ENCODE peak calls at places on chromosomes 7 and 10, in four cellular contexts. L, T, X and F are unnamed samples.

GRCh38 chr10:112360308-112361270 is 13.3 kb upstream of the ACSL5 start:
- DNase-seq in T (no peak), L (no peak), X (peak; percentile 61), F (peak; percentile 70)

GRCh38 chr10:120282421-120282820 is 174.6 kb upstream of the PLPP4 start:
- DNase-seq in T (no peak), X (no peak), L (no peak), F (no peak)

GRCh38 chr7:22443370-22444180 is 56.4 kb downstream of the STEAP1B start:
- DNase-seq in X (peak; percentile 24), L (no peak), T (peak; percentile 49), F (peak; percentile 56)

GRCh38 chr10:4883079-4883739 is 57.2 kb downstream of the AKR1E2 start:
- DNase-seq in T (no peak), L (no peak), X (peak; percentile 76), F (peak; percentile 88)

GRCh38 chr7:157471259-157472125 is 134.7 kb downstream of the DNAJB6 start:
- DNase-seq in L (no peak), T (no peak), X (no peak), F (no peak)

GRCh38 chr7:51295435-51296269 is 21.0 kb downstream of the COBL start:
- DNase-seq in L (no peak), X (no peak), T (peak; percentile 25), F (no peak)

GRCh38 chr10:101285519-101286070 is 56.3 kb upstream of the LBX1 start:
- DNase-seq in T (no peak), X (no peak), L (no peak), F (no peak)

GRCh38 chr10:52706347-52707070 is 66.1 kb downstream of the MBL2 start:
- DNase-seq in X (peak; percentile 18), L (no peak), T (no peak), F (no peak)

GRCh38 chr7:94115316-94115715 is 111.2 kb upstream of the BET1 start:
- DNase-seq in X (peak; percentile 68), L (no peak), T (no peak), F (peak; percentile 44)

GRCh38 chr7:17674166-17674955 is 265.9 kb downstream of the SNX13 start:
- DNase-seq in X (no peak), L (no peak), T (no peak), F (no peak)

GRCh38 chr7:45626441-45627430 is 52.6 kb downstream of the ADCY1 start:
- DNase-seq in X (peak; percentile 4), T (no peak), L (peak; percentile 17), F (peak; percentile 23)

GRCh38 chr10:102118867-102119266 is 1.3 kb downstream of the LDB1 start:
- DNase-seq in X (peak; percentile 54), T (no peak), L (no peak), F (peak; percentile 33)

GRCh38 chr10:111076191-111076681 is 593 bp upstream of the ADRA2A start:
- DNase-seq in L (peak; percentile 50), T (peak; percentile 19), X (peak; percentile 56), F (peak; percentile 51)

GRCh38 chr10:102225646-102226541 is at the start of gene ELOVL3:
- DNase-seq in T (peak; percentile 48), L (peak; percentile 86), X (peak; percentile 96), F (peak; percentile 93)

GRCh38 chr10:119401671-119402395 is 140.7 kb downstream of the RGS10 start:
- DNase-seq in X (peak; percentile 99), T (no peak), L (no peak), F (peak; percentile 100)

GRCh38 chr10:21929070-21929469 is 74.5 kb downstream of the DNAJC1 start:
- DNase-seq in T (no peak), L (no peak), X (no peak), F (no peak)

GRCh38 chr7:73717991-73718405 is 1.5 kb downstream of the STX1A start:
- DNase-seq in X (peak; percentile 96), L (no peak), T (no peak), F (peak; percentile 92)

GRCh38 chr7:135188298-135188984 is 17.9 kb upstream of the CYREN start:
- DNase-seq in L (no peak), T (no peak), X (peak; percentile 30), F (peak; percentile 64)

GRCh38 chr7:12942599-12942998 is 255.2 kb downstream of the ARL4A start:
- DNase-seq in T (peak; percentile 16), X (no peak), L (no peak), F (no peak)

GRCh38 chr10:72186633-72187330 is 29.0 kb upstream of the ANAPC16 start:
- DNase-seq in L (no peak), T (no peak), X (peak; percentile 90), F (peak; percentile 66)

GRCh38 chr7:130865408-130866236 is 131.6 kb upstream of the KLF14 start:
- DNase-seq in X (peak; percentile 62), L (no peak), T (no peak), F (no peak)